ENCODE peak calls at places on chromosomes 11 and 22, in five cellular contexts. G, A, P, S and H are unnamed samples.
A peak's percentile ranks its signal among the peaks of the same experiment; 100 is the strongest.

GRCh38 chr11:102171101-102171500 is 60.9 kb downstream of the YAP1 start:
- DNase-seq in G (no peak), A (no peak), P (no peak), S (no peak), H (no peak)

GRCh38 chr11:83292709-83293435 is 6.7 kb upstream of the CCDC90B start:
- DNase-seq in G (no peak), A (peak; percentile 19), P (no peak), S (no peak), H (no peak)

GRCh38 chr11:59582006-59582405 is 33.6 kb downstream of the OSBP start:
- DNase-seq in G (no peak), A (no peak), P (no peak), S (no peak), H (no peak)

GRCh38 chr11:119368121-119369034 is 13.1 kb downstream of the USP2 start:
- DNase-seq in G (no peak), A (peak; percentile 81), P (no peak), S (peak; percentile 77), H (peak; percentile 59)

GRCh38 chr11:1298695-1299492 is 10.5 kb downstream of the TOLLIP start:
- DNase-seq in G (no peak), A (no peak), P (peak; percentile 88), S (peak; percentile 93), H (peak; percentile 92)

GRCh38 chr11:32893091-32893946 is 708 bp downstream of the QSER1 start:
- DNase-seq in G (peak; percentile 76), A (peak; percentile 74), P (peak; percentile 55), S (peak; percentile 68), H (peak; percentile 56)

GRCh38 chr11:46529086-46529905 is 64.5 kb downstream of the AMBRA1 start:
- DNase-seq in G (peak; percentile 88), A (peak; percentile 57), P (peak; percentile 60), S (peak; percentile 77), H (peak; percentile 58)

GRCh38 chr22:21766933-21767462 is 31.4 kb upstream of the YPEL1 start:
- DNase-seq in G (no peak), A (no peak), P (no peak), S (no peak), H (no peak)

GRCh38 chr11:130420478-130421198 is 7.8 kb downstream of the ADAMTS8 start:
- DNase-seq in G (no peak), A (no peak), P (no peak), S (peak; percentile 75), H (no peak)

GRCh38 chr11:112127056-112127455 is 36.8 kb downstream of the IL18 start:
- DNase-seq in G (no peak), A (no peak), P (no peak), S (no peak), H (no peak)

GRCh38 chr11:36425593-36426206 is 84.4 kb downstream of the TRAF6 start:
- DNase-seq in G (no peak), A (no peak), P (no peak), S (no peak), H (no peak)